ENCODE peak calls at places on chromosomes 16 and 17, in four cellular contexts. G, F, N and H are unnamed samples.

GRCh38 chr17:13538841-13539411 is 62.8 kb downstream of the HS3ST3A1 start:
- DNase-seq in G (peak; percentile 89), F (no peak), N (no peak), H (no peak)

GRCh38 chr16:57563487-57563750 is 21.0 kb downstream of the ADGRG5 start:
- DNase-seq in G (no peak), F (no peak), N (no peak), H (no peak)

GRCh38 chr17:74199306-74200092 is 4.0 kb upstream of the RPL38 start:
- DNase-seq in G (peak; percentile 26), F (peak; percentile 69), N (peak; percentile 47), H (peak; percentile 85)

GRCh38 chr16:14398014-14398717 is 231.9 kb downstream of the PARN start:
- DNase-seq in G (no peak), F (no peak), N (no peak), H (no peak)

GRCh38 chr17:28724500-28725165 is 1.4 kb downstream of the TLCD1 start:
- DNase-seq in G (no peak), F (no peak), N (no peak), H (peak; percentile 40)

GRCh38 chr17:76558210-76559095 is 18.6 kb downstream of the PRCD start:
- DNase-seq in G (peak; percentile 18), F (no peak), N (no peak), H (peak; percentile 65)

GRCh38 chr16:47732122-47732805 is 271.1 kb downstream of the PHKB start:
- DNase-seq in G (peak; percentile 99), F (no peak), N (no peak), H (peak; percentile 11)

GRCh38 chr17:39081851-39082250 is 69.6 kb downstream of the PLXDC1 start:
- DNase-seq in G (no peak), F (no peak), N (no peak), H (no peak)

GRCh38 chr17:66970797-66971196 is 6.3 kb downstream of the CACNG4 start:
- DNase-seq in G (no peak), F (no peak), N (no peak), H (no peak)

GRCh38 chr17:11122908-11123307 is 118.1 kb upstream of the SHISA6 start:
- DNase-seq in G (no peak), F (peak; percentile 20), N (no peak), H (no peak)

GRCh38 chr17:27477971-27478684 is 21.9 kb downstream of the KSR1 start:
- DNase-seq in G (no peak), F (no peak), N (no peak), H (no peak)

GRCh38 chr17:74987909-74988711 is 678 bp downstream of the CDR2L start:
- DNase-seq in G (peak; percentile 85), F (peak; percentile 84), N (peak; percentile 27), H (peak; percentile 75)

GRCh38 chr16:2790631-2791030 is 3.3 kb upstream of the PRSS33 start:
- DNase-seq in G (no peak), F (no peak), N (no peak), H (no peak)

GRCh38 chr16:73890524-73891500 is 405.8 kb upstream of the PSMD7 start:
- DNase-seq in G (peak; percentile 0), F (no peak), N (no peak), H (no peak)

GRCh38 chr16:69100046-69100765 is 5.2 kb upstream of the HAS3 start:
- DNase-seq in G (no peak), F (no peak), N (no peak), H (no peak)

GRCh38 chr16:86577314-86577971 is 906 bp upstream of the FOXL1 start:
- DNase-seq in G (peak; percentile 80), F (no peak), N (no peak), H (peak; percentile 81)

GRCh38 chr16:51875834-51876725 is 670.9 kb downstream of the TOX3 start:
- DNase-seq in G (no peak), F (no peak), N (no peak), H (peak; percentile 72)

GRCh38 chr17:28282596-28282995 is 36.4 kb upstream of the TMEM97 start:
- DNase-seq in G (peak; percentile 92), F (no peak), N (no peak), H (peak; percentile 75)

GRCh38 chr17:22128723-22129122 is 436.4 kb downstream of the KCNJ18 start:
- DNase-seq in G (no peak), F (no peak), N (no peak), H (no peak)

GRCh38 chr16:8962393-8963009 is 1.2 kb downstream of the USP7 start:
- DNase-seq in G (no peak), F (peak; percentile 24), N (peak; percentile 47), H (no peak)

GRCh38 chr16:8959921-8960787 is 3.6 kb downstream of the USP7 start:
- DNase-seq in G (peak; percentile 40), F (no peak), N (no peak), H (peak; percentile 66)

GRCh38 chr16:8961811-8962390 is 1.8 kb downstream of the USP7 start:
- DNase-seq in G (peak; percentile 20), F (no peak), N (no peak), H (no peak)

GRCh38 chr16:8958344-8958808 is 5.3 kb downstream of the USP7 start:
- DNase-seq in G (peak; percentile 75), F (peak; percentile 66), N (no peak), H (peak; percentile 31)

DNA sequence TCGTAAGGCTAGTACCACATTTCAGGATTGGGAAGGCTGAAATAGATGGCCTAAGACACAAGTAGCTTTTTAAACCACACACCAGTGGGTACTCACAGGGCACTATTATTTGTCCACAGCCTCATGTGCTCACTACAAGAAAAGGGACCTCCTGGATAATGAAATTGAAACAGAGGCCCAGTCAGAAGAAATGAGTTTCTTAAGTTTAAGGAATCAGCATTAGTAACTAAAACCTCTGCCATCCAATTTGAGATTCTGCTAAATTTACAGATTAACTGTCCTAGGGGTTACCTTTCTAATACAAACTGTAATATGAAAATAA is 3.0 kb downstream of the USP7 start:
- DNase-seq in G (no peak), F (no peak), N (no peak), H (no peak)
- H3K4me1 ChIP-seq in G (peaks cover 31% of the 10 kb centered on the region), F (peaks cover 66% of the 10 kb centered on the region), N (peaks cover 74% of the 10 kb centered on the region), H (peaks cover 24% of the 10 kb centered on the region)

GRCh38 chr17:79740413-79740812 is 9.7 kb downstream of the ENPP7 start:
- DNase-seq in G (peak; percentile 19), F (no peak), N (no peak), H (no peak)
- H3K27me3 ChIP-seq in G (peaks cover 5% of the 10 kb centered on the region), F (peaks cover 62% of the 10 kb centered on the region), N (no peaks in the 10 kb centered on the region), H (peaks cover 44% of the 10 kb centered on the region)

GRCh38 chr16:24976971-24977672 is 38.0 kb downstream of the ARHGAP17 start:
- DNase-seq in G (no peak), F (no peak), N (no peak), H (no peak)
- H3K4me1 ChIP-seq in G (peaks cover 32% of the 10 kb centered on the region), F (peaks cover 65% of the 10 kb centered on the region), N (peaks cover 27% of the 10 kb centered on the region), H (peaks cover 14% of the 10 kb centered on the region)

GRCh38 chr17:78130439-78131101 is at the start of gene TMC8:
- DNase-seq in G (no peak), F (no peak), N (peak; percentile 76), H (peak; percentile 54)

GRCh38 chr17:78132767-78133178 is 2.2 kb downstream of the TMC8 start:
- DNase-seq in G (no peak), F (no peak), N (no peak), H (no peak)

GRCh38 chr17:78130080-78130438 is 512 bp upstream of the TMC8 start:
- DNase-seq in G (no peak), F (no peak), N (no peak), H (no peak)

GRCh38 chr17:78132086-78132676 is 1.6 kb downstream of the TMC8 start:
- DNase-seq in G (no peak), F (no peak), N (peak; percentile 66), H (peak; percentile 14)

GRCh38 chr17:78131172-78132085 is 858 bp downstream of the TMC8 start:
- DNase-seq in G (no peak), F (no peak), N (peak; percentile 45), H (no peak)
- H3K27me3 ChIP-seq in G (peaks cover 28% of the 10 kb centered on the region), F (peaks cover 57% of the 10 kb centered on the region), N (no peaks in the 10 kb centered on the region), H (no peaks in the 10 kb centered on the region)

GRCh38 chr16:8869212-8869987 is 594 bp upstream of the CARHSP1 start:
- DNase-seq in G (no peak), F (no peak), N (no peak), H (peak; percentile 60)
- H3K4me1 ChIP-seq in G (peaks cover 17% of the 10 kb centered on the region), F (peaks cover 4% of the 10 kb centered on the region), N (peaks cover 43% of the 10 kb centered on the region), H (peaks cover 23% of the 10 kb centered on the region)

DNA sequence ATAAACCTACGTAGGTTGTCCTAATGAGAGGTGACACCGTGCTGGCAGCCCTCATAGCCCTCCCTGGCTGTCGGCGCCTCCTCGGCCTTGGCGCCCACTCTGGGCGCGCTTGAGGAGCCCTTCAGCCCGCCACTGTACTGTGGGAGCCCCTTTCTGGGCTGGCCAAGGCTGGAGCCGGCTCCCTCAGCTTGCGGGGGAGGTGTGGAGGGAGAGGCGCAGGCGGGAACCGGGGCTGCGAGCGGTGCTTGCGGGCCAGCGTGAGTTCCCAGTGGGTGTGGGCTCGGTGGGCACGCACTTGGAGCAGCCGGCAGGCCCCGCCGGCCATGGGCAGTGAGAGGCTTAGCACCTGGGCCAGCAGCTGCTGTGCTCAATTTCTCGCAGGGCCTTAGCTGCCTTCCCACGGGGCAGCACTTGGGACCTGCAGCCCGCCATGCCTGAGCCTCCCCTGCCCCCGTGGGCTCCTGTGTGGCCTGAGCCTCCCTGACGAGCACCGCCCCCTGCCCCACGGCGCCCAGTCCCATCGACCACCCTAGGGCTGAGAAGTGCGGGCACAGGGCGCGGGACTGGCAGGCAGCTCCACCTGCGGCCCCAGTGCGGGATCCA is 40.1 kb upstream of the AMZ2 start:
- DNase-seq in G (no peak), F (no peak), N (no peak), H (no peak)
- H3K27me3 ChIP-seq in G (no peaks in the 10 kb centered on the region), F (no peaks in the 10 kb centered on the region), N (no peaks in the 10 kb centered on the region), H (no peaks in the 10 kb centered on the region)